ENCODE peak calls at places on chromosomes 6 and 20, in five cellular contexts. U is SJCRH30; O is CD8-positive, alpha-beta T cell; I is psoas muscle; K is uterus. Y is an unnamed sample. For H3K9me3, the result is how much of the 10 kb centered on the place peaks cover.

GRCh38 chr6:17905611-17906592 is 81.5 kb downstream of the KIF13A start:
- DNase-seq in I (no peak), K (no peak), O (no peak), U (no peak), Y (no peak)

GRCh38 chr6:113356139-113356538 is 501.0 kb upstream of the MARCKS start:
- DNase-seq in I (no peak), K (no peak), O (no peak), U (no peak), Y (no peak)

GRCh38 chr6:85465762-85466161 is 15.9 kb downstream of the NT5E start:
- DNase-seq in U (no peak), I (no peak), O (no peak), K (no peak), Y (no peak)

GRCh38 chr6:161273356-161273751 is 507 bp downstream of the AGPAT4 start:
- DNase-seq in I (no peak), K (peak), U (no peak), O (peak), Y (peak)

GRCh38 chr6:77445214-77445613 is 18.1 kb downstream of the HTR1B start:
- DNase-seq in K (no peak), I (no peak), U (no peak), O (no peak), Y (no peak)

GRCh38 chr6:30678964-30679726 is 6.3 kb upstream of the DHX16 start:
- DNase-seq in O (peak), K (peak), U (peak), I (peak), Y (peak)

GRCh38 chr6:56863366-56863765 is 91.5 kb upstream of the BEND6 start:
- DNase-seq in I (no peak), U (peak), K (no peak), O (no peak), Y (no peak)

GRCh38 chr6:122872311-122872710 is 83.3 kb downstream of the SMPDL3A start:
- DNase-seq in K (no peak), O (no peak), I (no peak), U (no peak), Y (no peak)

GRCh38 chr20:3553663-3554062 is 82.8 kb downstream of the ATRN start:
- DNase-seq in K (no peak), O (no peak), I (no peak), U (no peak), Y (no peak)

GRCh38 chr20:50721881-50722281 is 9.5 kb upstream of the PARD6B start:
- DNase-seq in U (no peak), K (peak), I (peak), O (no peak), Y (no peak)

GRCh38 chr6:22680950-22681349 is 111.6 kb downstream of the HDGFL1 start:
- DNase-seq in O (no peak), K (no peak), I (no peak), U (no peak), Y (no peak)

GRCh38 chr6:12749531-12750379 is 33.2 kb downstream of the PHACTR1 start:
- DNase-seq in O (no peak), K (no peak), U (no peak), I (no peak), Y (no peak)

GRCh38 chr6:43291708-43292107 is 6.4 kb upstream of the SLC22A7 start:
- DNase-seq in K (no peak), O (no peak), U (no peak), I (no peak), Y (no peak)

GRCh38 chr6:35356391-35356790 is 14.0 kb downstream of the PPARD start:
- DNase-seq in U (no peak), K (no peak), I (no peak), O (no peak), Y (no peak)

GRCh38 chr6:104325341-104326172 is 534.2 kb downstream of the HACE1 start:
- DNase-seq in O (no peak), I (no peak), K (no peak), U (peak), Y (no peak)

GRCh38 chr6:40719671-40720374 is 132.7 kb upstream of the LRFN2 start:
- DNase-seq in I (no peak), U (no peak), K (no peak), O (no peak), Y (no peak)

GRCh38 chr20:45113865-45114264 is 1.1 kb downstream of the WFDC5 start:
- DNase-seq in I (no peak), K (no peak), U (no peak), O (no peak), Y (no peak)

GRCh38 chr6:26491604-26492003 is 8.5 kb upstream of the BTN1A1 start:
- DNase-seq in K (no peak), U (no peak), O (no peak), I (no peak), Y (no peak)

GRCh38 chr20:51899674-51900073 is 97.4 kb upstream of the SALL4 start:
- DNase-seq in I (no peak), U (no peak), O (no peak), K (no peak), Y (no peak)

GRCh38 chr6:25404693-25405169 is 125.6 kb downstream of the CARMIL1 start:
- DNase-seq in U (no peak), O (peak), I (no peak), K (no peak), Y (no peak)

GRCh38 chr6:20655317-20655716 is 121.1 kb downstream of the CDKAL1 start:
- DNase-seq in O (no peak), I (no peak), U (no peak), K (no peak), Y (no peak)

GRCh38 chr6:70282906-70283461 is 19.9 kb downstream of the COL9A1 start:
- DNase-seq in O (no peak), K (no peak), U (peak), I (no peak), Y (no peak)

GRCh38 chr6:85676086-85676729 is 33.5 kb upstream of the SYNCRIP start:
- DNase-seq in I (no peak), O (no peak), K (no peak), U (no peak), Y (no peak)

GRCh38 chr20:34771680-34772081 is 53.8 kb downstream of the NCOA6 start:
- DNase-seq in U (no peak), I (no peak), K (no peak), O (no peak), Y (no peak)

GRCh38 chr6:89559487-89559886 is 79.1 kb downstream of the LYRM2 start:
- DNase-seq in O (no peak), K (no peak), I (no peak), U (no peak), Y (no peak)

GRCh38 chr6:141539617-141540016 is 593.1 kb upstream of the GJE1 start:
- DNase-seq in U (no peak), O (no peak), I (no peak), K (no peak), Y (no peak)

GRCh38 chr6:170140129-170140528 is 150.7 kb downstream of the DLL1 start:
- DNase-seq in K (no peak), U (no peak), O (no peak), I (no peak), Y (no peak)
- H3K9me3 ChIP-seq in K (under half), U (under half), O (under half), I (under half), Y (under half)

GRCh38 chr20:39876974-39877615 is 811.9 kb downstream of the MAFB start:
- DNase-seq in O (no peak), K (no peak), I (no peak), U (no peak), Y (no peak)

GRCh38 chr20:39871013-39871412 is 818.0 kb downstream of the MAFB start:
- DNase-seq in U (no peak), O (no peak), K (no peak), I (no peak), Y (no peak)

GRCh38 chr20:39873286-39873685 is 815.8 kb downstream of the MAFB start:
- DNase-seq in O (no peak), I (no peak), K (no peak), U (no peak), Y (no peak)

GRCh38 chr20:39875493-39876110 is 813.4 kb downstream of the MAFB start:
- DNase-seq in I (no peak), K (no peak), O (no peak), U (no peak), Y (no peak)

GRCh38 chr20:39874049-39874893 is 814.8 kb downstream of the MAFB start:
- DNase-seq in O (no peak), I (peak), U (peak), K (peak), Y (no peak)
- H3K9me3 ChIP-seq in O (under half), I (under half), U (under half), K (under half), Y (under half)

DNA sequence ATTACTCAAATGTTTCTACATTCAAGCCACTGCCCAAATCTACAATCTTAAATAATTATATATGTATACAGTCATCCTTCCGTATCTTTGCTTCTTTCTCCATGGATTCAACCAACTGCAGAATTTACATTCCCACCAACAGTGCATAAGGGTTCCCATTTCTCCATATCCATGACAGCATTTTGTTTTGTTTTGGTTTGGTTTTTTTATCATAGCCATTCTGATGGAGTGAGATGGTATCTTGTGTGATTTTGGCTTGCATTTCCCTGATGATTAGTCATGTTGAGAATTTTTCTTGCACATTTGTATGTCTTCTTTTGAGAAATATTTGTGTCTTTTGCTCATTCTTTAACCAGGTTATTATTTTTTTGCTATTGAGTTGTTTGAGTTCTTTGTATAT is 198.5 kb downstream of the C6orf118 start:
- DNase-seq in I (no peak), O (no peak), K (no peak), U (no peak), Y (no peak)
- H3K9me3 ChIP-seq in I (under half), O (under half), K (under half), U (under half), Y (under half)

DNA sequence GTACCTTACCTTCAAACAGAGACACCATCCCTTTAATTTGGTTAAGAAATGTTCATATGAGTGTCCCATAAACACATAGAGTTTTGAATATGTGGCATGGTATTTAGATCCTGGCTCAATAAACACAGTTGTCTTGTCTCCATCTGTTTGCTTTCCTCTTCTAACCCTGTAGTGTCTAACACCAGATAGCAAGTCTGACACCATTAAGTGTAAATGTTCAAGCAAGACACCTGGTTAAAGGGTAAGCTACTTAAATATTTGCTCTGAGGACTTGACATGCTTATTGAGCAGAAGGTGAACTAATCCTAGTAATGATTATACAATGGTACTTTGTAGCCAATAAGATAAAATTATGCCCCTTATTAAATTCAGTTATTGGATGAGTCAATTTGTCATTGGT is 26.8 kb upstream of the GOPC start:
- DNase-seq in U (no peak), O (no peak), K (no peak), I (no peak), Y (no peak)
- H3K9me3 ChIP-seq in U (under half), O (under half), K (under half), I (under half), Y (under half)

DNA sequence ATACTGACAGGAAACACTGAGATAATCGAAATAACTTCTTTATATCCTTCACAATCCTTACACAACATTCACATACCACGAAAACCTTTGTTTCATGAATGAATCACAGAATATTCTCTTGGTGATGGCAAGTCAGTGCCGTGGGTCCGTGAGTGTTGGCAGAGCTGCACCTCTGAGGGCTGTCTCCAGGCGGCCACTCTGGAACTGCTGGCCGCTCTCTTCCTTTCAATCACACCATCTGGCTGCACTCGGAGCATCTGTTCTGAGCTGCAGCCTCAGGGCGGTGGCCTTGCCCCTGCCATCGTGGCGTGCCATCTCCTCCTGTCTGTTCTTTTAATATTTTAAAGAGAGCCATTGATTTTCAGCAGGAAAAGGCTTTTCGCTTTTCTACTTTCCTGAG is 129.4 kb upstream of the AFDN start:
- DNase-seq in U (no peak), I (no peak), K (no peak), O (no peak), Y (no peak)
- H3K9me3 ChIP-seq in U (under half), I (under half), K (under half), O (under half), Y (under half)

GRCh38 chr6:49225471-49225870 is 237.6 kb downstream of the MMUT start:
- DNase-seq in I (no peak), O (no peak), U (no peak), K (no peak), Y (no peak)
- H3K9me3 ChIP-seq in I (under half), O (under half), U (under half), K (under half), Y (under half)

GRCh38 chr20:41609476-41609875 is 8.7 kb downstream of the CHD6 start:
- DNase-seq in O (no peak), K (no peak), I (no peak), U (no peak), Y (no peak)

GRCh38 chr20:41613321-41613720 is 4.9 kb downstream of the CHD6 start:
- DNase-seq in K (no peak), O (no peak), U (no peak), I (no peak), Y (no peak)

GRCh38 chr20:41607791-41608190 is 10.4 kb downstream of the CHD6 start:
- DNase-seq in U (no peak), I (no peak), O (no peak), K (no peak), Y (no peak)

GRCh38 chr20:41604002-41604401 is 14.2 kb downstream of the CHD6 start:
- DNase-seq in K (no peak), U (no peak), O (no peak), I (no peak), Y (no peak)

DNA sequence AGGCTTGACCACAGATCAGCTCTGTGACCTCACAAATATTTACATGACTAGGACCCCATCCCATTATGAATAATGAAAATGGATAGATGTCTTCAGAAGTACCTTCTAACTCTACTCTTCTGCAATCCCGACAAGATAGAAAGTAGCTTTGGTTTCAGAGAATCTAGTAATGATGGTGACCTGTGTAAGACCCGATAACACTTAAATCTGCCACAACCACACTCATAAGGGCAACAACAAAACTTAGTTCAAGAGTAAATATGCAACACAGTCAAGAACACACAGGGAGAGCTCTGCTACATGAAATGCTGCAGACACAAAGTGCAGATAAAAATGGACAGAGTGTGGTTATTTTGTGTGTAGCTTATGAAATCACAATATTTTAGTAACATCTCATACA is 9.6 kb downstream of the CHD6 start:
- DNase-seq in O (no peak), I (no peak), U (no peak), K (no peak), Y (no peak)
- H3K9me3 ChIP-seq in O (under half), I (under half), U (under half), K (under half), Y (under half)